ENCODE peak calls at places on chromosomes 5 and 9, in six cellular contexts. K is HCT116, R is stomach, L is suprapubic skin, H is breast epithelium, D is endothelial cell of umbilical vein. Q is an unnamed sample.

GRCh38 chr5:37867634-37868033 is 27.8 kb upstream of the GDNF start:
- DNase-seq in D (no peak), H (no peak), R (no peak), L (no peak), K (no peak), Q (no peak)

GRCh38 chr9:68740561-68740960 is 35.5 kb downstream of the PIP5K1B start:
- DNase-seq in L (no peak), H (no peak), R (peak; percentile 44), D (no peak), K (no peak), Q (no peak)

GRCh38 chr5:179294131-179294780 is 51.0 kb downstream of the ADAMTS2 start:
- DNase-seq in K (no peak), L (peak; percentile 26), R (no peak), D (no peak), H (no peak), Q (no peak)

GRCh38 chr5:139678751-139679750 is 30.9 kb downstream of the CXXC5 start:
- DNase-seq in L (no peak), D (no peak), H (no peak), K (no peak), R (no peak), Q (no peak)

GRCh38 chr5:141040093-141040762 is 10.9 kb upstream of the PCDHB1 start:
- DNase-seq in R (no peak), D (peak; percentile 37), L (no peak), K (peak; percentile 69), H (no peak), Q (no peak)

GRCh38 chr9:8558176-8558575 is 758.6 kb upstream of the DMAC1 start:
- DNase-seq in H (no peak), D (peak; percentile 14), K (no peak), L (no peak), R (no peak), Q (no peak)

GRCh38 chr5:147483961-147484707 is 25.7 kb downstream of the DPYSL3 start:
- DNase-seq in H (no peak), K (no peak), D (peak; percentile 99), L (peak; percentile 91), R (no peak), Q (no peak)

GRCh38 chr9:89494199-89494598 is 3.7 kb downstream of the SEMA4D start:
- DNase-seq in H (no peak), D (no peak), K (no peak), L (no peak), R (peak; percentile 50), Q (no peak)

GRCh38 chr5:35430381-35431162 is 187.1 kb upstream of the SPEF2 start:
- DNase-seq in H (no peak), R (no peak), L (no peak), D (no peak), K (no peak), Q (no peak)

GRCh38 chr9:72443855-72444254 is 77.6 kb upstream of the TMC1 start:
- DNase-seq in H (no peak), D (no peak), R (no peak), L (no peak), K (no peak), Q (peak; percentile 39)

GRCh38 chr9:10045598-10045997 is 567.2 kb downstream of the PTPRD start:
- DNase-seq in H (no peak), D (peak; percentile 58), L (no peak), K (no peak), R (no peak), Q (no peak)

GRCh38 chr9:13116292-13116691 is 163.2 kb downstream of the MPDZ start:
- DNase-seq in R (no peak), L (no peak), D (no peak), H (no peak), K (no peak), Q (no peak)

GRCh38 chr5:32323741-32324140 is 11.0 kb upstream of the MTMR12 start:
- DNase-seq in L (no peak), K (no peak), H (no peak), D (no peak), R (no peak), Q (no peak)

GRCh38 chr9:137445930-137446431 is 4.8 kb upstream of the ENTPD8 start:
- DNase-seq in L (peak; percentile 76), H (no peak), K (no peak), R (no peak), D (no peak), Q (no peak)

GRCh38 chr9:118976160-118976559 is 393.1 kb downstream of the BRINP1 start:
- DNase-seq in R (no peak), D (no peak), K (no peak), L (no peak), H (no peak), Q (no peak)

GRCh38 chr5:68499952-68500351 is 284.4 kb downstream of the PIK3R1 start:
- DNase-seq in D (no peak), L (no peak), K (no peak), H (no peak), R (no peak), Q (no peak)

GRCh38 chr9:32882616-32883015 is 99.3 kb downstream of the TMEM215 start:
- DNase-seq in H (no peak), R (no peak), K (no peak), D (no peak), L (no peak), Q (no peak)

GRCh38 chr5:50766967-50767366 is 100.5 kb downstream of the PARP8 start:
- DNase-seq in K (no peak), H (no peak), D (no peak), L (no peak), R (no peak), Q (no peak)

GRCh38 chr5:132050136-132050535 is 10.3 kb upstream of the IL3 start:
- DNase-seq in D (no peak), L (peak; percentile 48), H (peak; percentile 36), R (peak; percentile 25), K (no peak), Q (no peak)

GRCh38 chr9:70551391-70551790 is 136.9 kb upstream of the KLF9 start:
- DNase-seq in R (no peak), D (no peak), H (no peak), K (no peak), L (no peak), Q (no peak)

GRCh38 chr9:29556746-29557145 is 1983.5 kb upstream of the C9orf72 start:
- DNase-seq in K (no peak), R (no peak), D (no peak), L (no peak), H (no peak), Q (no peak)

GRCh38 chr5:94884294-94884693 is 265.8 kb downstream of the SLF1 start:
- DNase-seq in H (no peak), K (no peak), D (no peak), R (no peak), L (no peak), Q (no peak)

GRCh38 chr5:103258957-103259704 is 568 bp downstream of the MACIR start:
- DNase-seq in R (peak; percentile 64), D (peak; percentile 66), H (peak; percentile 59), K (no peak), L (peak; percentile 78), Q (peak; percentile 25)
- TF ChIP-seq POLR2A in R (no peak), D (no peak), H (no peak), K (no peak), L (no peak), Q (no peak)

DNA sequence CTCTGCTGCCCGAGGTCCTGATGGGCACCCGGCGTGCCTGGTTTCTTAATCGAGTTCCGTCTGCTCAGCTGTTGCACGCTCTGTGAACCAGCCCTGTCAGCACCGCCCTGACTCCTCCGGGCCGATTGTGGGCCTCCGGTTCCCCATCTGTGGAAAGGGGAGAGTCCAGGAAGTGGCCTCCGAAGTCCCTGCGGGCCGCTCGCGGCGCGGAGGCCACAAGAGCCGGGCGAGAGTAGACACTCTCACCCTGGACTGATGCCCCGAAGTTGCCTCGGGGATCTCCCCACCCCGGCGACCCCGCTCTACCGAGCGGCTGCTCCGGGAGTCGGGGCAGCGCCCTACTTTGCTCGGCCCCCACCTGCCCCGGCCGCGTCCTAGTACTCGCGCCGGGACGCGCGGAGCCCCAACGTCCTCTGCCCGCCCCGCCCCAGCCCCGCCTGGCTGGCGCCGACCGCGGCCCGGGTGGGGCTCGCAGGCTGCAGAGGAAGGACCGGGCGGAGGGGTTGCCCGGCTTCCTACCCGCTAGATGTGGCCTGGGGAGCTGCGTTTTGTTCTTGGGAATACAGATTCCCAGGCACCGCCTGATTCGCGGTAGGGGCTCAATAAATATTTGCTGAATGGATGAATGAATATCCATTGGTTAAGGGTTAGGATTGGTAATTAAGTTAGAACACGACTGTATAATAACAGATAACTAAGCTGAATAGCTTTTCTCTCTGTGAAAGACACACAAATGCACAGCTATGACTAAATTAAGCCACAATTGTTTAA is 935 bp upstream of the ZNF367 start:
- DNase-seq in L (peak; percentile 74), K (no peak), H (no peak), R (peak; percentile 74), D (peak; percentile 62), Q (peak; percentile 32)
- TF ChIP-seq POLR2AphosphoS5 in L (peak; percentile 6), K (peak; percentile 45), H (no peak), R (peak; percentile 83), D (peak; percentile 71), Q (no peak)

GRCh38 chr9:113715086-113715485 is 161.0 kb upstream of the ZNF618 start:
- DNase-seq in R (no peak), D (no peak), K (no peak), H (no peak), L (no peak), Q (no peak)
- TF ChIP-seq POLR2A in R (no peak), D (no peak), K (no peak), H (no peak), L (no peak), Q (no peak)

DNA sequence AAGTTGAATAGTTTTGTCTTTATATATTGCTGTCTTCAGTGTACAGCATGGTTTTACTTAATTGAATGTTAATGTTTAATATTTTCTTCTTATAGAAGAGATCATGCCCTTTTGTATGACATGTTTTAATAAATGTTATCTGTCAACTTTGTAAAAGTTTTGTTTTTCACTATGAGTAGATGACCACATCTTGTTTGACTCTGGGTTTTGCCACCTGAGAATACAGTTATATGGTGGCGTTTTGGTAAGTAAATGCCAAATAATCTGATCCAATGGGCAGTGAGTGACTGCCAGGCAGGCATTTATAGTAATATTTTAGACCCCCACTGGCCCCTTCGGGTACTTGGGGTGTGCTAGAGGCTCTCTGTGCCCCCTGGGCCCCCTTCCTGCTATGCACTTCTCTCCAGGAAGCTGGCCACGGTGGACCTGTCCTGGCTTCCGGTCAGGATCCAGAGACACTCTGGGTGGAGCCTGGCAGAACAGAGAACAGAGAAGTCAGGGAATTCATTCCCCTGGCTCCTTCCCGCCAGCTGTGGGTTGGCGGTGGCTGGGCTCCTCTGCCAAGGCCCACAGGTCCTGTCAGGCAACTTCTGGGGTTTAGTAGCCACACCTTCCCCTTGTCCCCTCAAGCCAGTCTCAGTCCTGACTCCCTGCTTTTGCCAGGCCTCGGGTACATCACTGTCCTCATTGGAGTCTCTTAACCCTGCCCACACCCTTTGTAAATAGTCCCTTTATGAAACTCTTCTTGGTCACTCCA is 22.2 kb upstream of the ZBTB34 start:
- DNase-seq in L (no peak), R (no peak), H (no peak), D (no peak), K (no peak), Q (no peak)
- TF ChIP-seq POLR2AphosphoS5 in L (no peak), R (no peak), H (no peak), D (no peak), K (no peak), Q (no peak)

DNA sequence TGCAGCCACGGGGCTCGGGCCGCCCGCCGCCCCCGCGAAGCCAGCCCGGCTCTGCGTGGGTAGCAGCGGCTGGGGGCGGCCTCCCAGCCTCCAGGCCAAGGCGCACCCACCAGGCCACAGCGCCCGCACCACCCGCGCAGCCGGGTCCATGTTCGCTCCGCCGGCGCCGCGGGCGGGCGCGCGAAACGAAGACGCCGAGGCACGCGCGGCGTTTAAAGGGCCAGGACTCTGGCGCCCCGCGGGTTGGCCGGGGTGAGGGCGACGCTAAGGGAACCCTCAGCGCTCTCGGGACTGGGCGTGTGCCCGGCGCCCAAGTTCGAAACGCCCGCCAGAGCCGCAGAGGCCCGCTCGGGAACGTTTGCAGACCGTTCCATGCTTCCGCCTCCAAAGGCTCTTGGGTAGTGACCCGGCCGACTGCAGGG is at the start of gene PTGES2:
- DNase-seq in R (peak; percentile 83), H (peak; percentile 71), L (peak; percentile 87), D (peak; percentile 81), K (peak; percentile 68), Q (peak; percentile 71)
- TF ChIP-seq POLR2A in R (no peak), H (no peak), L (no peak), D (peak; percentile 66), K (peak; percentile 67), Q (peak; percentile 13)